ENCODE peak calls at places on chromosomes 12 and 14, in nine cellular contexts. D, O, N, E, P, Q, A, H and I are unnamed samples.

GRCh38 chr12:123998344-123998941 is 25.4 kb downstream of the ZNF664 start:
- DNase-seq in H (no peak), Q (no peak), A (peak; percentile 97), N (no peak), E (no peak), O (no peak), D (no peak), P (no peak), I (no peak)

GRCh38 chr12:124713436-124714082 is 146.1 kb upstream of the NCOR2 start:
- DNase-seq in D (no peak), A (peak; percentile 96), P (peak; percentile 92), Q (no peak), N (peak; percentile 36), O (no peak), H (peak; percentile 93), E (peak; percentile 55), I (peak; percentile 70)

GRCh38 chr14:22981090-22982012 is 1.0 kb downstream of the AJUBA start:
- DNase-seq in D (peak; percentile 64), N (no peak), P (no peak), O (peak; percentile 18), E (no peak), H (peak; percentile 29), A (no peak), Q (no peak), I (no peak)

GRCh38 chr12:42725839-42726238 is 136.3 kb upstream of the PRICKLE1 start:
- DNase-seq in E (no peak), H (peak; percentile 92), P (peak; percentile 86), O (no peak), Q (no peak), N (no peak), D (no peak), A (peak; percentile 69), I (no peak)

GRCh38 chr14:34930591-34931069 is 52.2 kb upstream of the SRP54 start:
- DNase-seq in A (no peak), E (no peak), Q (no peak), P (no peak), D (no peak), O (no peak), N (no peak), H (no peak), I (no peak)

GRCh38 chr14:21734457-21735074 is 60.9 kb upstream of the OR4E1 start:
- DNase-seq in O (peak; percentile 20), P (peak; percentile 27), D (no peak), H (peak; percentile 52), Q (no peak), A (peak; percentile 51), N (no peak), E (no peak), I (no peak)

GRCh38 chr12:32399045-32399372 is 349 bp upstream of the FGD4 start:
- DNase-seq in O (no peak), N (no peak), H (no peak), Q (no peak), D (no peak), A (no peak), P (no peak), E (no peak), I (no peak)

GRCh38 chr12:103586132-103586531 is 941 bp upstream of the STAB2 start:
- DNase-seq in A (no peak), N (no peak), Q (no peak), O (no peak), H (no peak), P (peak; percentile 13), E (no peak), D (no peak), I (no peak)

GRCh38 chr12:69540606-69541386 is 44.5 kb upstream of the CCT2 start:
- DNase-seq in Q (no peak), O (no peak), N (no peak), D (no peak), E (no peak), H (peak; percentile 73), P (peak; percentile 74), A (peak; percentile 74), I (no peak)

GRCh38 chr14:53953002-53953827 is 3.4 kb downstream of the BMP4 start:
- DNase-seq in E (peak; percentile 77), H (peak; percentile 91), N (peak; percentile 69), O (peak; percentile 86), D (peak; percentile 93), A (peak; percentile 90), P (peak; percentile 82), Q (peak; percentile 88), I (peak; percentile 90)

GRCh38 chr14:103819503-103820307 is 27.7 kb downstream of the PPP1R13B start:
- DNase-seq in P (peak; percentile 70), E (no peak), D (peak; percentile 69), O (peak; percentile 85), N (peak; percentile 60), H (no peak), Q (peak; percentile 24), A (no peak), I (peak; percentile 72)

GRCh38 chr12:24462946-24463345 is 486.0 kb downstream of the BCAT1 start:
- DNase-seq in O (no peak), Q (no peak), H (no peak), D (no peak), E (no peak), N (no peak), A (no peak), P (no peak), I (no peak)

GRCh38 chr14:93023039-93023438 is 92.7 kb downstream of the ITPK1 start:
- DNase-seq in O (peak; percentile 80), E (no peak), D (no peak), H (no peak), P (no peak), Q (no peak), A (no peak), N (no peak), I (no peak)

GRCh38 chr12:57148469-57149308 is 1.3 kb upstream of the LRP1-AS start:
- DNase-seq in O (no peak), Q (peak; percentile 80), N (peak; percentile 44), P (peak; percentile 87), A (peak; percentile 91), H (no peak), D (peak; percentile 80), E (peak; percentile 72), I (peak; percentile 86)

DNA sequence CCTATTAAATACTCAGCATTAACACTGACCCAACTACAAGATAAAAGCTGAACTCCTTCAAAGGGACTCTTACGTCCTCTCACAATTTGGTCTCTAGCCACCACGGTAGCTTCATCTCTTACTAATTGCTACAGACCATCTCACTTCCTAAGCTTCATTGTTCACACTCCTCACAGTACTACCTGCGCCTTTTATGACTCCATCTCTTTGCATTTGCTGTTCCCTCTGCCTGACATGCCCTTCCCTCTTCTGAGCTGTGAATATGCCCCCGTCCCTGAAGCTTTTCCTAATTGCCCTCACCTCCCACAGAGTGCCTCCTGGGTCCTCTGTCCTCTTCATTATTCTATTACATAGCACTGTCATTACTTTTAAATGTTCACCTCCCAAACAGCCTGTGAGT is 2.5 kb downstream of the EEA1 start:
- DNase-seq in P (no peak), Q (no peak), A (no peak), D (no peak), N (no peak), O (no peak), E (no peak), H (no peak), I (no peak)
- H3K4me3 ChIP-seq in P (peak overlapping the region; percentile 81), Q (peak overlapping the region; percentile 94), A (peak overlapping the region; percentile 84), D (no peak overlapping the region), N (no peak overlapping the region), O (no peak overlapping the region), E (no peak overlapping the region), H (no peak overlapping the region), I (peak overlapping the region; percentile 100)

DNA sequence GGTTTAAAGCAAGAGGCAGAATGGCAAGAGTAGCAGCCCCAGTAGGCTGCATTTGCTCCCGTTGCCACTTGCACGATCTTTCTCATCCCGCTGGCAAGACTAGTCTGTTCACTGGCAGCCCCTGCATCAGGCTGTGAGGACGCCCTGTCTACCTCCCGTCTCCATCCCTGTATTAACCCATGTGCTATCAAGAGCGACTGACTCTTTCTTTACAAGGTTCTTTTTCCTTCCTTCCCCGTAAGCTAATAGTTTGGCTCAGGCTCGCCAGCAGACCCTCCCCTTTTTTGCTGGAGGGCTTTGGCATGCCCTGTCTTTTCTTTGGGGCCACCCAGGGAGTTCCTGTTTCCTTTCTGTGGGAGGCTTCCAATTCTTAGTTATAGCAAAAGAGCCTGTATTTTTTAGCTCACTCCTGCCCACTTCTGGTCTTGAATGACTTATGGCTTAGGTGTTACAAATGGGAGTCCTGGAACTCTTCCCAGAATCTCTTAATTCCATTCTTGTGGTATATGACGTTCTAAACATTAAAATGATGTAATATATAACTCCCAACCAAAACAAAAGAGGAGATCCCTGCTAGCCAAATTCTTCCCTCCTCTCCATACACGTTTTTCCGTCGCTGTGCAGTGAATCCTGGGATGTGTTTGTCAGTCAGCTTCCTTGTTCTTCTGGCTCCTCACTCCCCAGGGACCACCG is 149.0 kb downstream of the PRKCH start:
- DNase-seq in H (peak; percentile 97), E (no peak), A (peak; percentile 98), P (peak; percentile 97), D (no peak), N (no peak), O (peak; percentile 89), Q (no peak), I (no peak)
- TF ChIP-seq CTCF in H (peak; percentile 24), E (no peak), A (peak; percentile 32), P (peak; percentile 43), D (no peak), N (no peak), O (peak; percentile 65), Q (no peak), I (no peak)

GRCh38 chr12:120495723-120496352 is at the start of gene DYNLL1:
- DNase-seq in P (peak; percentile 95), O (peak; percentile 98), A (peak; percentile 96), N (peak; percentile 98), D (peak; percentile 98), Q (peak; percentile 94), H (peak; percentile 94), E (peak; percentile 95), I (peak; percentile 85)
- H3K4me3 ChIP-seq in P (peak within 1 kb of the TSS; percentile 92), O (peak within 1 kb of the TSS; percentile 93), A (peak within 1 kb of the TSS; percentile 99), N (peak within 1 kb of the TSS; percentile 98), D (peak within 1 kb of the TSS; percentile 97), Q (peak within 1 kb of the TSS; percentile 99), H (peak within 1 kb of the TSS; percentile 96), E (peak within 1 kb of the TSS; percentile 74), I (peak within 1 kb of the TSS; percentile 83)

GRCh38 chr14:77708749-77709148 is 846 bp downstream of the SLIRP start:
- DNase-seq in E (no peak), A (no peak), O (no peak), N (no peak), P (no peak), D (no peak), H (no peak), Q (no peak), I (no peak)

GRCh38 chr14:77709412-77709811 is 1.5 kb downstream of the SLIRP start:
- DNase-seq in N (no peak), A (no peak), D (no peak), E (no peak), O (no peak), P (no peak), Q (no peak), H (no peak), I (no peak)

GRCh38 chr14:77710364-77710763 is 2.5 kb downstream of the SLIRP start:
- DNase-seq in A (no peak), O (no peak), D (no peak), Q (no peak), H (no peak), E (no peak), P (no peak), N (no peak), I (no peak)

GRCh38 chr14:77707355-77707723 is 484 bp downstream of the ALKBH1 start:
- DNase-seq in Q (no peak), D (no peak), A (peak; percentile 72), O (peak; percentile 28), P (peak; percentile 60), N (no peak), E (peak; percentile 17), H (peak; percentile 43), I (no peak)

GRCh38 chr14:77707724-77708408 is at the start of the genes ALKBH1 and SLIRP:
- DNase-seq in P (peak; percentile 77), E (peak; percentile 83), O (peak; percentile 89), D (peak; percentile 89), N (peak; percentile 90), A (peak; percentile 81), H (peak; percentile 80), Q (peak; percentile 86), I (peak; percentile 93)
- TF ChIP-seq CTCF in P (no peak), E (no peak), O (no peak), D (no peak), N (no peak), A (no peak), H (no peak), Q (no peak), I (no peak)